ENCODE peak calls at places on chromosomes 13 and 19, in five cellular contexts. B is endodermal cell, Q is GM12864, X is AG10803, L is HL-60. M is an unnamed sample.
A peak's percentile ranks its signal among the peaks of the same experiment; 100 is the strongest.

GRCh38 chr13:112991611-112992010 is 22.6 kb downstream of the MCF2L start:
- DNase-seq in L (no peak), X (no peak), B (no peak), Q (no peak), M (no peak)

GRCh38 chr13:18921063-18921462 is 260.6 kb downstream of the TUBA3C start:
- DNase-seq in Q (no peak), X (no peak), B (no peak), L (no peak), M (no peak)

GRCh38 chr19:56147307-56147706 is 6.2 kb downstream of the ZNF444 start:
- DNase-seq in Q (no peak), X (no peak), B (no peak), L (no peak), M (no peak)

GRCh38 chr13:97125051-97125809 is 96.9 kb upstream of the MBNL2 start:
- DNase-seq in Q (peak; percentile 38), X (peak; percentile 75), L (no peak), B (no peak), M (peak; percentile 91)

GRCh38 chr13:89281331-89281730 is 1610.2 kb downstream of the SLITRK5 start:
- DNase-seq in Q (no peak), X (no peak), L (no peak), B (no peak), M (no peak)

GRCh38 chr19:56765107-56765506 is 75.4 kb downstream of the PEG3 start:
- DNase-seq in B (no peak), Q (no peak), L (no peak), X (no peak), M (no peak)

GRCh38 chr19:4984106-4984380 is 15.1 kb downstream of the KDM4B start:
- DNase-seq in X (no peak), Q (no peak), L (no peak), B (no peak), M (no peak)

GRCh38 chr13:113153810-113154748 is 4.4 kb upstream of the PROZ start:
- DNase-seq in B (peak; percentile 88), Q (no peak), L (peak; percentile 50), X (peak; percentile 58), M (peak; percentile 77)

GRCh38 chr13:77733674-77734073 is 36.2 kb downstream of the SLAIN1 start:
- DNase-seq in X (no peak), B (no peak), Q (no peak), L (no peak), M (no peak)

GRCh38 chr19:15426485-15427349 is 7.9 kb upstream of the AKAP8L start:
- DNase-seq in Q (no peak), B (no peak), X (no peak), L (no peak), M (no peak)

GRCh38 chr19:5343848-5344247 is 3.2 kb upstream of the PTPRS start:
- DNase-seq in L (no peak), B (no peak), X (peak; percentile 81), Q (no peak), M (peak; percentile 75)

GRCh38 chr13:112733112-112733511 is 43.3 kb downstream of the ATP11A start:
- DNase-seq in L (no peak), X (no peak), Q (no peak), B (peak; percentile 74), M (no peak)

GRCh38 chr19:1521636-1522035 is 2.2 kb upstream of the PLK5 start:
- DNase-seq in Q (no peak), L (no peak), X (no peak), B (no peak), M (no peak)

GRCh38 chr19:46015080-46015960 is 7.5 kb downstream of the PGLYRP1 start:
- DNase-seq in X (peak; percentile 23), B (peak; percentile 97), Q (no peak), L (no peak), M (peak; percentile 18)

GRCh38 chr13:107665926-107666458 is 549.3 kb downstream of the LIG4 start:
- DNase-seq in Q (no peak), L (no peak), X (no peak), B (no peak), M (no peak)

GRCh38 chr19:7870571-7871279 is 3.5 kb downstream of the PRR36 start:
- DNase-seq in Q (peak; percentile 64), X (no peak), L (no peak), B (peak; percentile 92), M (peak; percentile 47)

GRCh38 chr13:20197361-20197834 is 4.7 kb upstream of the GJB2 start:
- DNase-seq in L (no peak), Q (no peak), X (peak; percentile 42), B (no peak), M (peak; percentile 74)

GRCh38 chr19:15622991-15623390 is 8.0 kb downstream of the CYP4F8 start:
- DNase-seq in B (no peak), Q (no peak), X (no peak), L (no peak), M (no peak)

GRCh38 chr13:44267966-44268365 is 105.7 kb upstream of the SERP2 start:
- DNase-seq in Q (no peak), L (no peak), X (peak; percentile 91), B (no peak), M (peak; percentile 77)

GRCh38 chr13:87669379-87669978 is 1.7 kb upstream of the SLITRK5 start:
- DNase-seq in B (peak; percentile 68), X (no peak), L (peak; percentile 20), Q (no peak), M (peak; percentile 70)

GRCh38 chr13:109426690-109426990 is 359.7 kb downstream of the IRS2 start:
- DNase-seq in X (no peak), L (no peak), B (no peak), Q (no peak), M (peak; percentile 26)

GRCh38 chr19:10655457-10656312 is 1.5 kb downstream of the ILF3 start:
- DNase-seq in L (no peak), B (peak; percentile 70), Q (no peak), X (peak; percentile 57), M (peak; percentile 50)

GRCh38 chr13:112007191-112007590 is 59.8 kb upstream of the SOX1 start:
- DNase-seq in B (no peak), X (no peak), L (no peak), Q (no peak), M (no peak)

GRCh38 chr19:54434112-54434861 is 14.7 kb upstream of the LENG8 start:
- DNase-seq in Q (no peak), L (no peak), X (no peak), B (no peak), M (no peak)

GRCh38 chr19:19384486-19384885 is 21.0 kb upstream of the GATAD2A start:
- DNase-seq in Q (no peak), L (no peak), B (no peak), X (no peak), M (no peak)

GRCh38 chr19:35868172-35868822 is at the start of gene APLP1:
- DNase-seq in X (peak; percentile 39), L (no peak), Q (no peak), B (peak; percentile 86), M (no peak)

GRCh38 chr13:33132644-33133440 is 116.6 kb downstream of the KL start:
- DNase-seq in B (no peak), Q (no peak), X (peak; percentile 42), L (no peak), M (peak; percentile 78)

DNA sequence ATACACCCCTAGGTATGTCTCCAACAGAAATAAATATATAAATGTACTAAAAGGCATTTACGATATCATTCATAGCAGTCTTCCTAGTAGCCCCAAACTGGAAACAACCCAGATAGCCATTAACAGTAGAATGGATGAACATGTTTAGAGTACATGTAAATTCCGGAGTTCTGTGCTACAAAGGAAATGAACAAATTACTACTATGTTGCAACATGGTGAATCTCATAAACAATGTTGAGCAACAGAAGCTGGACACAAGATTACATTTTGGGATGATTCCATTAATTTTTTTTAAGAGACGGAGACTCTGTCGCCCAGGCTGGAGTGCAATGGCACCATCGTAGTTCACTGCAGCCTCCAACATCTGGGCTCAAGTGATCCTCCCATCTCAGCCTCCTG is 5.9 kb upstream of the SLC7A10 start:
- DNase-seq in Q (no peak), X (peak; percentile 79), B (no peak), L (no peak), M (peak; percentile 60)
- TF ChIP-seq CTCF in Q (no peak), X (no peak), B (no peak), L (no peak), M (no peak)

GRCh38 chr13:26048745-26049144 is 3.1 kb downstream of the SHISA2 start:
- DNase-seq in X (no peak), L (no peak), B (no peak), Q (no peak), M (peak; percentile 32)
- H3K4me3 ChIP-seq in X (no peak overlapping the region), L (no peak overlapping the region), B (peak overlapping the region; percentile 92), Q (no peak overlapping the region), M (no peak overlapping the region)

GRCh38 chr19:49663224-49663623 is 2.4 kb downstream of the IRF3 start:
- DNase-seq in X (no peak), Q (no peak), B (no peak), L (no peak), M (no peak)

GRCh38 chr19:49662011-49662410 is 3.6 kb downstream of the IRF3 start:
- DNase-seq in L (no peak), B (no peak), Q (no peak), X (no peak), M (no peak)

GRCh38 chr19:49665301-49666119 is at the start of the genes BCL2L12 and IRF3:
- DNase-seq in X (peak; percentile 94), B (peak; percentile 98), L (peak; percentile 94), Q (peak; percentile 88), M (peak; percentile 98)

GRCh38 chr19:49666120-49666444 is 349 bp downstream of the BCL2L12 start:
- DNase-seq in L (no peak), B (no peak), X (no peak), Q (no peak), M (no peak)

DNA sequence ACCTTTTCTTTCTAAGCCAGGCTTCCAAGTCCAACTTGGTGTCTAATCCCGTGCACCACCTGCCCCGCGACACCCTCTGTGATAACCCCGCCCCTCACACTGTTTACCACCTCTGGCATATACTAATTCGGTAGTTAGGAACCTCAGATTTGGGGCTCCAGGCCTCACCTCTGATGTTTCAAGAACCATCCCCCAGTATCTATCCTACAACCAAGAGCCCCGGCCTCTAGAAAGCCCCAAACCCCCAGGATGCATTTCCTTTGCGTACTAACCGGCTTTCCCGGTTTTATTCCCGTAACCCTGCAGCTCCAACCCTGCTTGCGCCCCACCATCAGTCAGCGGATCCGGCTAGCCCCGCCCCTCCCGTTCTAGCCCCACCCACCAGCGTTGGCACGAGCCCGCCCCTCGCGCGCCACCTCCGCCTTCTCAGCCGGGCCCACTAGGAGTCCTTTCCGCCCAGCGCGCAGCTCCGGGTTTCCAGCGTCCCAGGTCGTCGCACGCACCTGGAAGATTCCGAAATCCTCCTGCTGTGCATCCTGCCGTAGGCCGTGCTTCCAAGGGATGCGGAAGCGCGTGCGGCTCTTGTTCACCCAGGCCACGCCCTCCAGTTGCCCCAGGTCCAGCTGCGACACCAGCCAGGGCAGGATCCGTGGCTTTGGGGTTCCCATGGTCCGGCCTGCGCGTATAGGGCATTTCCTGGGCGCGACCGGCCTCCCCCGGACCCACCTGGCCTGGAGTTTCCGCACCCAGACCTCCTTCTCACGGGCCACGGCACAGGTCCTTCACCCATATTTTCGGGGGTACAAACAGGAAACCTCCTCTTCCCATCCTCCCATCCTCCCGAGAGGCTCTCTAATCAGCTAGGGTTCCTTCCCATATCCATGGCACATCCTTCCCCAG is 1.2 kb downstream of the IRF3 start:
- DNase-seq in L (peak; percentile 90), Q (no peak), X (peak; percentile 69), B (peak; percentile 99), M (peak; percentile 80)
- TF ChIP-seq CTCF in L (no peak), Q (no peak), X (peak; percentile 17), B (peak; percentile 48), M (peak; percentile 16)

DNA sequence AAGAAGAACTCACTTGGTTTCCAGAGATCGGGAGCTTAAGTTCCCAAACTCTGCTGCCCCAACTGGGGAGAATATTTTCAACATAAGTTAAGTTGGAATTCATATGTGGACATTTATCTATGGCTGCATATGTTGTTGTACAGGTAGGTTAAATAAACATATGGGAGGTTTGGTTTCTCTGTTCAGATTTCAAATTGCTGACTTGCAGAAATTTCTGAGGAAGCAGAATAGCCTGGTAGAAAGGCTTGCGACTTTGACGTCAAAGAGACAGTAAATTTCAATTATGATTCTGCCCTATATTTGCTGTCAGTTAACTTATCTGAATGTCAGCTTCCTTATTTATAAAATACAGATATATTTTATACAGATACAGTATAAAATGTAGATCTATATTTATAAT is 40.0 kb upstream of the TPP2 start:
- DNase-seq in Q (no peak), X (no peak), B (no peak), L (no peak), M (no peak)
- H3K4me3 ChIP-seq in Q (no peak overlapping the region), X (no peak overlapping the region), B (no peak overlapping the region), L (no peak overlapping the region), M (no peak overlapping the region)